ENCODE peak calls at places on chromosomes 5 and 9, in ten cellular contexts. R, T, S, U, G, Y, J, Q, K and P are unnamed samples.

GRCh38 chr9:98438701-98439100 is 183.3 kb upstream of the TBC1D2 start:
- DNase-seq in Y (peak; percentile 71), U (no peak), K (no peak), S (no peak), G (no peak), R (peak; percentile 86), Q (no peak), J (no peak), T (no peak), P (no peak)

GRCh38 chr5:96288166-96288844 is 144.7 kb downstream of the PCSK1 start:
- DNase-seq in R (no peak), Y (no peak), G (no peak), S (no peak), K (no peak), U (no peak), Q (no peak), T (no peak), J (peak; percentile 24), P (no peak)

GRCh38 chr5:36728697-36729543 is 122.5 kb downstream of the SLC1A3 start:
- DNase-seq in R (peak; percentile 56), S (no peak), J (peak; percentile 71), T (peak; percentile 69), Q (no peak), G (no peak), U (peak; percentile 73), Y (peak; percentile 73), K (peak; percentile 40), P (peak; percentile 62)

GRCh38 chr9:94665606-94666005 is 26.3 kb upstream of the FBP1 start:
- DNase-seq in T (no peak), G (no peak), Y (no peak), Q (no peak), K (no peak), R (no peak), J (no peak), S (no peak), U (no peak), P (no peak)

GRCh38 chr5:41869150-41869738 is 981 bp downstream of the OXCT1 start:
- DNase-seq in K (peak; percentile 42), J (peak; percentile 42), R (peak; percentile 46), Q (peak; percentile 67), S (no peak), U (peak; percentile 31), Y (peak; percentile 7), G (peak; percentile 70), T (no peak), P (no peak)

GRCh38 chr9:38142201-38142600 is 73.2 kb upstream of the SHB start:
- DNase-seq in Y (peak; percentile 77), J (peak; percentile 22), G (no peak), R (peak; percentile 85), Q (no peak), S (no peak), T (peak; percentile 22), U (no peak), K (peak; percentile 17), P (no peak)

GRCh38 chr5:1961952-1962595 is 79.3 kb upstream of the IRX4 start:
- DNase-seq in U (no peak), G (no peak), T (no peak), R (no peak), S (no peak), K (no peak), Q (no peak), J (no peak), Y (no peak), P (no peak)

GRCh38 chr5:82106806-82107205 is 135.0 kb downstream of the ATG10 start:
- DNase-seq in G (no peak), Y (no peak), Q (no peak), U (no peak), R (no peak), T (no peak), K (no peak), S (no peak), J (no peak), P (no peak)

GRCh38 chr9:71279188-71279739 is 157.8 kb upstream of the TRPM3 start:
- DNase-seq in Q (no peak), J (no peak), T (no peak), G (no peak), R (no peak), U (no peak), S (no peak), K (no peak), Y (no peak), P (no peak)

GRCh38 chr5:143536364-143536763 is 132.9 kb upstream of the NR3C1 start:
- DNase-seq in R (peak; percentile 99), S (no peak), T (peak; percentile 77), G (no peak), J (peak; percentile 95), U (no peak), K (peak; percentile 84), Q (no peak), Y (peak; percentile 99), P (peak; percentile 91)

GRCh38 chr5:73280386-73280785 is 107.4 kb downstream of the TMEM174 start:
- DNase-seq in J (peak; percentile 41), G (no peak), T (no peak), R (no peak), Q (no peak), U (no peak), Y (no peak), S (no peak), K (peak; percentile 24), P (no peak)

GRCh38 chr5:30846171-30846570 is 347.3 kb upstream of the CDH6 start:
- DNase-seq in Q (no peak), G (no peak), S (no peak), K (no peak), J (no peak), T (no peak), U (no peak), Y (no peak), R (peak; percentile 55), P (no peak)

GRCh38 chr5:174173766-174174165 is 128.3 kb downstream of the NSG2 start:
- DNase-seq in J (no peak), Y (no peak), U (no peak), K (no peak), R (no peak), G (no peak), Q (no peak), S (no peak), T (no peak), P (no peak)

GRCh38 chr5:145947581-145947980 is 11.2 kb downstream of the SH3RF2 start:
- DNase-seq in Q (no peak), J (no peak), S (no peak), U (no peak), G (no peak), R (peak; percentile 39), K (no peak), Y (no peak), T (no peak), P (no peak)

GRCh38 chr5:25458628-25459027 is 813.9 kb upstream of the CDH10 start:
- DNase-seq in S (no peak), Y (no peak), R (peak; percentile 17), G (no peak), U (no peak), Q (no peak), J (peak; percentile 8), K (no peak), T (peak; percentile 14), P (no peak)

GRCh38 chr5:111892949-111893348 is 136.0 kb upstream of the NREP start:
- DNase-seq in R (no peak), Q (no peak), T (no peak), U (no peak), J (no peak), K (no peak), S (no peak), Y (peak; percentile 18), G (no peak), P (no peak)

GRCh38 chr5:181185560-181185959 is 19.4 kb downstream of the TRIM7 start:
- DNase-seq in Q (no peak), S (no peak), T (no peak), G (no peak), Y (no peak), R (no peak), K (no peak), U (no peak), J (no peak), P (no peak)

GRCh38 chr5:132500931-132501628 is 10.5 kb upstream of the IRF1 start:
- DNase-seq in Y (peak; percentile 55), G (peak; percentile 68), Q (peak; percentile 73), K (no peak), U (peak; percentile 89), T (peak; percentile 71), R (peak; percentile 40), J (peak; percentile 63), S (no peak), P (no peak)

GRCh38 chr9:130246126-130246525 is 19.4 kb upstream of the HMCN2 start:
- DNase-seq in K (no peak), G (no peak), T (no peak), U (no peak), J (no peak), R (no peak), Y (no peak), Q (no peak), S (no peak), P (no peak)
- TF ChIP-seq CTCF in K (no peak), G (no peak), T (no peak), U (no peak), J (no peak), R (no peak), Y (no peak), Q (no peak), S (no peak), P (no peak)

GRCh38 chr5:66807743-66808142 is 211.6 kb downstream of the MAST4 start:
- DNase-seq in S (no peak), G (no peak), J (peak; percentile 88), R (peak; percentile 53), K (peak; percentile 80), U (no peak), Y (peak; percentile 55), Q (no peak), T (peak; percentile 73), P (peak; percentile 38)
- TF ChIP-seq CTCF in S (peak; percentile 74), G (no peak), J (peak; percentile 75), R (peak; percentile 74), K (peak; percentile 75), U (no peak), Y (peak; percentile 61), Q (no peak), T (peak; percentile 78), P (peak; percentile 63)

DNA sequence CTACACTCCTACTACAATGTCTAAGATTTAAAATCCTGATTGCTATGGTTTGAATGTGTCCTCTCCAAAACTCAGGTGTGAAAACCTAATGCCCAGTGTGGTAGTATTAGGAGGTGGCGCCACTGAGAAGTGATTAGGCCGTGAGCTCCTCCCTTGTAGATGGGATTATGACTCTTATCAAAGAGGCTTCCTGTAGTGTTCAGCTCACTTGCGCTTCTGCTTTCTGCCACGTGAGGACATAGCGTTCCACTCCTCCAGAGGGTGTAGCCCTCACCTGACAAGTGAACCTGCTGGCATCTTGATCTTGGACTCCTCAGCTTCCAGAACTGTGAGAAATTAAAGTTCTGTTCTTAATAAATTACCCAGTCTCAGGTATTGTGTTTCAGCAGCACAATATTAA is 33.0 kb upstream of the WHRN start:
- DNase-seq in U (peak; percentile 84), T (peak; percentile 70), R (no peak), S (no peak), Q (peak; percentile 41), K (peak; percentile 13), J (peak; percentile 75), G (no peak), Y (no peak), P (no peak)
- TF ChIP-seq CTCF in U (peak; percentile 84), T (peak; percentile 27), R (no peak), S (no peak), Q (no peak), K (peak; percentile 16), J (peak; percentile 57), G (no peak), Y (no peak), P (no peak)

DNA sequence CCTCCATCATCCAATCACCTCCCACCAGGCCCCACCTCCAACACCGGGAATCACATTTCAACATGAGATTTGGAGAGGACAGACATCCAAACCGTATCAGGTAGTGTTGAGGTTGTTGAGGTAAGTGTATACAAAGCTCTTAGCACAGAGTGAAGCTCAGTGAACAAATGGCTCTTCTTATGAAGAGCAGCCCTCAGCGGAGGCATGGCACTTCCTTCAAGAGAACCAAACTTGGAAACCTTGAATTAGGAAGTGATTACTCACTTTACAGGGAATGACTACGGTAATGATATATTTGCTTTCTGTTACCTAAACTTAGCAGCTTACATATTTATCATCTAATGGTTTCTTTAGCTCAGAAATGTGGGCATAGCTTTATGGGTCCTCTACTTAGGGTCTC is 92.8 kb downstream of the IQGAP2 start:
- DNase-seq in T (no peak), S (no peak), Q (no peak), Y (no peak), R (no peak), G (no peak), K (no peak), U (no peak), J (no peak), P (no peak)
- TF ChIP-seq CTCF in T (no peak), S (no peak), Q (no peak), Y (no peak), R (no peak), G (no peak), K (no peak), U (no peak), J (no peak), P (no peak)